ENCODE peak calls at places on chromosomes 6 and 20, in five cellular contexts. W is CD4-positive, CD25-positive, alpha-beta regulatory T cell; Y is esophagus squamous epithelium; N is IMR-90; I is stomach. Z is an unnamed sample. For H3K4me1, the result is how much of the 10 kb centered on the place peaks cover.

GRCh38 chr6:830667-831327 is 137.9 kb upstream of the EXOC2 start:
- DNase-seq in W (no peak), N (no peak), Y (no peak), I (no peak), Z (no peak)

GRCh38 chr6:4487538-4487937 is 288.7 kb upstream of the CDYL start:
- DNase-seq in W (no peak), N (no peak), Y (no peak), I (peak), Z (no peak)

GRCh38 chr6:15586528-15586927 is 76.3 kb downstream of the DTNBP1 start:
- DNase-seq in Y (no peak), N (no peak), I (no peak), W (no peak), Z (no peak)

GRCh38 chr20:53800883-53801604 is 207.4 kb upstream of the ZNF217 start:
- DNase-seq in W (no peak), N (no peak), Y (no peak), I (peak), Z (peak)

GRCh38 chr20:34216382-34216742 is 24.9 kb upstream of the ASIP start:
- DNase-seq in I (no peak), W (no peak), N (no peak), Y (no peak), Z (no peak)

GRCh38 chr6:148624025-148624424 is 122.8 kb upstream of the UST start:
- DNase-seq in N (no peak), W (no peak), I (no peak), Y (no peak), Z (no peak)

GRCh38 chr20:37020636-37021035 is 69.1 kb upstream of the SAMHD1 start:
- DNase-seq in N (no peak), Y (no peak), I (no peak), W (no peak), Z (no peak)

GRCh38 chr6:70236304-70236703 is 66.6 kb downstream of the COL9A1 start:
- DNase-seq in Y (no peak), W (no peak), I (no peak), N (peak), Z (no peak)

GRCh38 chr6:82067021-82067420 is 180.5 kb downstream of the IBTK start:
- DNase-seq in I (no peak), N (peak), Y (no peak), W (peak), Z (no peak)

GRCh38 chr20:63487781-63488241 is 11.1 kb downstream of the EEF1A2 start:
- DNase-seq in Y (no peak), W (no peak), I (no peak), N (no peak), Z (no peak)

GRCh38 chr20:58598271-58599015 is 52.6 kb upstream of the STX16 start:
- DNase-seq in N (peak), Y (no peak), I (no peak), W (no peak), Z (no peak)

GRCh38 chr20:47489448-47489872 is 12.2 kb upstream of the NCOA3 start:
- DNase-seq in N (no peak), W (peak), Y (no peak), I (no peak), Z (peak)

GRCh38 chr6:158575550-158575949 is 15.7 kb downstream of the TMEM181 start:
- DNase-seq in Y (no peak), I (no peak), N (no peak), W (no peak), Z (no peak)

GRCh38 chr20:16518784-16519084 is 54.5 kb downstream of the KIF16B start:
- DNase-seq in I (no peak), W (no peak), Y (no peak), N (no peak), Z (no peak)

GRCh38 chr6:32189082-32189741 is 790 bp downstream of the PBX2 start:
- DNase-seq in I (no peak), W (no peak), N (no peak), Y (no peak), Z (no peak)
- H3K4me1 ChIP-seq in I (half or more), W (half or more), N (under half), Y (under half), Z (half or more)

GRCh38 chr6:137518584-137518983 is 24.4 kb upstream of the OLIG3 start:
- DNase-seq in W (no peak), Y (no peak), N (no peak), I (no peak), Z (no peak)
- H3K4me1 ChIP-seq in W (under half), Y (under half), N (under half), I (under half), Z (under half)

DNA sequence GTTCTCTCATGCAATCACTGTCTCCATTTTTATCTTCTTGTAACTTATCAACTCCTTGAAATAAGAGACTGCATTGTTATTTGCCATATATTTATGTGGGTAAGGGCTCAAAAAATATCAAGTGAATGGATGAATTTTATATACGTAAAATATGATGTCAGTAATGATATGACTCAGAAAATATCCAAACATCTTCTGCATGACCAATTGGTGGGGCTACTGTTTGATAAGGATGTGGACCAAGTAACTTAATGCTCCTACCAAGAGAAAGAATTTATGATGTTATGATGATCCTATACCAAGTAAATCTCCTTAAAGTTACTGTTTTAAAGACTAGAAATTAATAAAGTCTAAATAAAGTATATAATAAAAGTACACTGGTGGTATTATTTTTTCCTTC is 103.7 kb downstream of the OGFRL1 start:
- DNase-seq in W (no peak), Y (no peak), N (peak), I (no peak), Z (no peak)
- H3K4me1 ChIP-seq in W (under half), Y (under half), N (under half), I (under half), Z (under half)

GRCh38 chr6:16851758-16852157 is 90.5 kb upstream of the ATXN1 start:
- DNase-seq in W (peak), I (no peak), Y (no peak), N (peak), Z (no peak)

GRCh38 chr6:16857969-16858592 is 96.8 kb upstream of the ATXN1 start:
- DNase-seq in Y (no peak), N (no peak), W (no peak), I (no peak), Z (no peak)

GRCh38 chr6:16851044-16851540 is 89.8 kb upstream of the ATXN1 start:
- DNase-seq in N (no peak), W (no peak), Y (no peak), I (no peak), Z (no peak)

GRCh38 chr6:16854986-16855385 is 93.7 kb upstream of the ATXN1 start:
- DNase-seq in I (no peak), N (peak), Y (no peak), W (peak), Z (no peak)

DNA sequence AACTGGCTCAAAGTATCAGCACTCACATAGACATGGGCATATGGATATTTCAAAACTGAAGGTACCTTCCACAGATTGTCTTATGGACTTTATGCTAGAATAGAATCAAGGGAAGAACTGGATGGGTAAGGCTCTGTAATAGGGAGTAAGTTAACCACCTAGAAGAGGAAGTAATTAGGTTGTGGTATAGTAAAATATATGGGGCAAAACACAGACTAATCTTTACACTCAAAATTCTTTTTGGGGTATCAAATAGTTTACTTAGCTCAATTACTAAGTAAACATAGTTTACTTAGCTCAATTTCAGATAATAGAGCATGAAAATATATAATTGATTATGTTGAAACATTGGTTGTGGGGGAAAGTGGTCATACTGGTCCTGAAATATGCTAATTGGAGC is 94.2 kb upstream of the ATXN1 start:
- DNase-seq in Y (no peak), N (no peak), W (no peak), I (no peak), Z (no peak)
- H3K4me1 ChIP-seq in Y (under half), N (under half), W (under half), I (under half), Z (under half)

GRCh38 chr6:107991061-107991460 is 33.1 kb upstream of the SEC63 start:
- DNase-seq in W (no peak), Y (no peak), I (no peak), N (no peak), Z (no peak)
- H3K4me1 ChIP-seq in W (under half), Y (under half), I (under half), N (under half), Z (under half)

DNA sequence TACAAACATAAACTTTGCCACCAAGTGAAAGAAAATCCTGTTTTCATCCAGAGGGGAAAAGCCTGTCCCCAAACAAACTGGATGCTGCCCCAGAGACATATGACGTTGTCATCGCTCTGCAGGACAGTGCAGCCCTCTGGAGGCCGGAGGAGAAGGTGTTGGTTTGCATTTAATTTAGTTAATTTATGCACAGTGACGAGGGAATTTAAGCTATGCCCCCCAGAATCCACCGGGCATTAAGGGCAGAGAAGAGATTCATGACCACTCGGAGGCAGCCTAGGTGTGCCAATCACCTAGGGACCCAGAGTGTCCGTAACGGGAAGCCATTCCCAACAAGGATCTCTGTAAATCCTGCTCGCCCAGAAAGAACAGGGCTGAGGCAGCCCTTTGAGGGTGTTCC is 45.1 kb downstream of the NINL start:
- DNase-seq in W (no peak), N (no peak), Y (no peak), I (no peak), Z (peak)
- H3K4me1 ChIP-seq in W (under half), N (under half), Y (under half), I (under half), Z (under half)

Z was measured in Peyer's patch.